ENCODE peak calls at places on chromosomes 3 and 15, in five cellular contexts. One of them, this sample, is unnamed.

GRCh38 chr3:110234831-110235230 is 836.8 kb upstream of the NECTIN3 start:
- DNase-seq in stimulated activated effector memory CD8-positive, alpha-beta T cell treated with anti-CD3 and anti-CD28 coated beads, Interleukin-12 subunit alpha, Interleukin-12 subunit beta, amount 100 ng/mL, for 72 hours: no peak
- DNase-seq in activated T-helper 9 cell treated with anti-CD3 and anti-CD28 coated beads, Interleukin-2, amount 50 U/mL, for 16 hours: no peak
- DNase-seq in T1000: no peak
- DNase-seq in SW480: no peak
- DNase-seq in this sample: no peak

GRCh38 chr3:52397676-52398399 is 47.1 kb downstream of the SEMA3G start:
- DNase-seq in stimulated activated effector memory CD8-positive, alpha-beta T cell treated with anti-CD3 and anti-CD28 coated beads, Interleukin-12 subunit alpha, Interleukin-12 subunit beta, amount 100 ng/mL, for 72 hours: no peak
- DNase-seq in activated T-helper 9 cell treated with anti-CD3 and anti-CD28 coated beads, Interleukin-2, amount 50 U/mL, for 16 hours: no peak
- DNase-seq in T1000: no peak
- DNase-seq in SW480: no peak
- DNase-seq in this sample: no peak

GRCh38 chr15:68365140-68365745 is 66.7 kb downstream of the ITGA11 start:
- DNase-seq in stimulated activated effector memory CD8-positive, alpha-beta T cell treated with anti-CD3 and anti-CD28 coated beads, Interleukin-12 subunit alpha, Interleukin-12 subunit beta, amount 100 ng/mL, for 72 hours: no peak
- DNase-seq in activated T-helper 9 cell treated with anti-CD3 and anti-CD28 coated beads, Interleukin-2, amount 50 U/mL, for 16 hours: no peak
- DNase-seq in T1000: no peak
- DNase-seq in SW480: no peak
- DNase-seq in this sample: no peak

GRCh38 chr3:180980612-180981011 is 8.9 kb downstream of the DNAJC19 start:
- DNase-seq in stimulated activated effector memory CD8-positive, alpha-beta T cell treated with anti-CD3 and anti-CD28 coated beads, Interleukin-12 subunit alpha, Interleukin-12 subunit beta, amount 100 ng/mL, for 72 hours: no peak
- DNase-seq in activated T-helper 9 cell treated with anti-CD3 and anti-CD28 coated beads, Interleukin-2, amount 50 U/mL, for 16 hours: no peak
- DNase-seq in T1000: no peak
- DNase-seq in SW480: no peak
- DNase-seq in this sample: no peak

GRCh38 chr15:71186267-71186666 is 71.0 kb downstream of the THSD4 start:
- DNase-seq in stimulated activated effector memory CD8-positive, alpha-beta T cell treated with anti-CD3 and anti-CD28 coated beads, Interleukin-12 subunit alpha, Interleukin-12 subunit beta, amount 100 ng/mL, for 72 hours: no peak
- DNase-seq in activated T-helper 9 cell treated with anti-CD3 and anti-CD28 coated beads, Interleukin-2, amount 50 U/mL, for 16 hours: no peak
- DNase-seq in T1000: no peak
- DNase-seq in SW480: no peak
- DNase-seq in this sample: no peak

GRCh38 chr15:48358681-48359152 is 27.5 kb downstream of the DUT start:
- DNase-seq in stimulated activated effector memory CD8-positive, alpha-beta T cell treated with anti-CD3 and anti-CD28 coated beads, Interleukin-12 subunit alpha, Interleukin-12 subunit beta, amount 100 ng/mL, for 72 hours: no peak
- DNase-seq in activated T-helper 9 cell treated with anti-CD3 and anti-CD28 coated beads, Interleukin-2, amount 50 U/mL, for 16 hours: no peak
- DNase-seq in T1000: no peak
- DNase-seq in SW480: no peak
- DNase-seq in this sample: peak

GRCh38 chr3:172311217-172311616 is 137.0 kb downstream of the GHSR start:
- DNase-seq in stimulated activated effector memory CD8-positive, alpha-beta T cell treated with anti-CD3 and anti-CD28 coated beads, Interleukin-12 subunit alpha, Interleukin-12 subunit beta, amount 100 ng/mL, for 72 hours: no peak
- DNase-seq in activated T-helper 9 cell treated with anti-CD3 and anti-CD28 coated beads, Interleukin-2, amount 50 U/mL, for 16 hours: no peak
- DNase-seq in T1000: no peak
- DNase-seq in SW480: no peak
- DNase-seq in this sample: no peak

GRCh38 chr3:194273396-194274310 is 77.5 kb downstream of the CPN2 start:
- DNase-seq in stimulated activated effector memory CD8-positive, alpha-beta T cell treated with anti-CD3 and anti-CD28 coated beads, Interleukin-12 subunit alpha, Interleukin-12 subunit beta, amount 100 ng/mL, for 72 hours: no peak
- DNase-seq in activated T-helper 9 cell treated with anti-CD3 and anti-CD28 coated beads, Interleukin-2, amount 50 U/mL, for 16 hours: no peak
- DNase-seq in T1000: no peak
- DNase-seq in SW480: no peak
- DNase-seq in this sample: no peak

GRCh38 chr3:24137958-24138875 is 193.1 kb downstream of the NR1D2 start:
- DNase-seq in stimulated activated effector memory CD8-positive, alpha-beta T cell treated with anti-CD3 and anti-CD28 coated beads, Interleukin-12 subunit alpha, Interleukin-12 subunit beta, amount 100 ng/mL, for 72 hours: no peak
- DNase-seq in activated T-helper 9 cell treated with anti-CD3 and anti-CD28 coated beads, Interleukin-2, amount 50 U/mL, for 16 hours: no peak
- DNase-seq in T1000: no peak
- DNase-seq in SW480: no peak
- DNase-seq in this sample: no peak

GRCh38 chr3:147613710-147614109 is 204.5 kb downstream of the ZIC1 start:
- DNase-seq in stimulated activated effector memory CD8-positive, alpha-beta T cell treated with anti-CD3 and anti-CD28 coated beads, Interleukin-12 subunit alpha, Interleukin-12 subunit beta, amount 100 ng/mL, for 72 hours: no peak
- DNase-seq in activated T-helper 9 cell treated with anti-CD3 and anti-CD28 coated beads, Interleukin-2, amount 50 U/mL, for 16 hours: no peak
- DNase-seq in T1000: no peak
- DNase-seq in SW480: no peak
- DNase-seq in this sample: no peak

GRCh38 chr15:35437157-35437556 is 108.8 kb downstream of the DPH6 start:
- DNase-seq in stimulated activated effector memory CD8-positive, alpha-beta T cell treated with anti-CD3 and anti-CD28 coated beads, Interleukin-12 subunit alpha, Interleukin-12 subunit beta, amount 100 ng/mL, for 72 hours: no peak
- DNase-seq in activated T-helper 9 cell treated with anti-CD3 and anti-CD28 coated beads, Interleukin-2, amount 50 U/mL, for 16 hours: no peak
- DNase-seq in T1000: no peak
- DNase-seq in SW480: no peak
- DNase-seq in this sample: peak

GRCh38 chr3:128282392-128283196 is 129.3 kb downstream of the EEFSEC start:
- DNase-seq in stimulated activated effector memory CD8-positive, alpha-beta T cell treated with anti-CD3 and anti-CD28 coated beads, Interleukin-12 subunit alpha, Interleukin-12 subunit beta, amount 100 ng/mL, for 72 hours: no peak
- DNase-seq in activated T-helper 9 cell treated with anti-CD3 and anti-CD28 coated beads, Interleukin-2, amount 50 U/mL, for 16 hours: no peak
- DNase-seq in T1000: no peak
- DNase-seq in SW480: no peak
- DNase-seq in this sample: no peak

GRCh38 chr3:188266581-188267274 is 112.8 kb downstream of the LPP start:
- DNase-seq in stimulated activated effector memory CD8-positive, alpha-beta T cell treated with anti-CD3 and anti-CD28 coated beads, Interleukin-12 subunit alpha, Interleukin-12 subunit beta, amount 100 ng/mL, for 72 hours: no peak
- DNase-seq in activated T-helper 9 cell treated with anti-CD3 and anti-CD28 coated beads, Interleukin-2, amount 50 U/mL, for 16 hours: no peak
- DNase-seq in T1000: no peak
- DNase-seq in SW480: no peak
- DNase-seq in this sample: no peak

GRCh38 chr3:15563190-15563589 is 38.2 kb downstream of the HACL1 start:
- DNase-seq in stimulated activated effector memory CD8-positive, alpha-beta T cell treated with anti-CD3 and anti-CD28 coated beads, Interleukin-12 subunit alpha, Interleukin-12 subunit beta, amount 100 ng/mL, for 72 hours: no peak
- DNase-seq in activated T-helper 9 cell treated with anti-CD3 and anti-CD28 coated beads, Interleukin-2, amount 50 U/mL, for 16 hours: no peak
- DNase-seq in T1000: no peak
- DNase-seq in SW480: no peak
- DNase-seq in this sample: no peak

GRCh38 chr3:65944252-65944651 is 94.5 kb downstream of the MAGI1 start:
- DNase-seq in stimulated activated effector memory CD8-positive, alpha-beta T cell treated with anti-CD3 and anti-CD28 coated beads, Interleukin-12 subunit alpha, Interleukin-12 subunit beta, amount 100 ng/mL, for 72 hours: no peak
- DNase-seq in activated T-helper 9 cell treated with anti-CD3 and anti-CD28 coated beads, Interleukin-2, amount 50 U/mL, for 16 hours: no peak
- DNase-seq in T1000: no peak
- DNase-seq in SW480: no peak
- DNase-seq in this sample: no peak

GRCh38 chr3:159928692-159929091 is 59.9 kb upstream of the IL12A start:
- DNase-seq in stimulated activated effector memory CD8-positive, alpha-beta T cell treated with anti-CD3 and anti-CD28 coated beads, Interleukin-12 subunit alpha, Interleukin-12 subunit beta, amount 100 ng/mL, for 72 hours: no peak
- DNase-seq in activated T-helper 9 cell treated with anti-CD3 and anti-CD28 coated beads, Interleukin-2, amount 50 U/mL, for 16 hours: no peak
- DNase-seq in T1000: peak
- DNase-seq in SW480: peak
- DNase-seq in this sample: no peak

GRCh38 chr3:9497821-9498565 is 55.6 kb downstream of the LHFPL4 start:
- DNase-seq in stimulated activated effector memory CD8-positive, alpha-beta T cell treated with anti-CD3 and anti-CD28 coated beads, Interleukin-12 subunit alpha, Interleukin-12 subunit beta, amount 100 ng/mL, for 72 hours: no peak
- DNase-seq in activated T-helper 9 cell treated with anti-CD3 and anti-CD28 coated beads, Interleukin-2, amount 50 U/mL, for 16 hours: no peak
- DNase-seq in T1000: peak
- DNase-seq in SW480: peak
- DNase-seq in this sample: no peak

GRCh38 chr3:99852851-99853250 is 35.2 kb downstream of the CMSS1 start:
- DNase-seq in stimulated activated effector memory CD8-positive, alpha-beta T cell treated with anti-CD3 and anti-CD28 coated beads, Interleukin-12 subunit alpha, Interleukin-12 subunit beta, amount 100 ng/mL, for 72 hours: no peak
- DNase-seq in activated T-helper 9 cell treated with anti-CD3 and anti-CD28 coated beads, Interleukin-2, amount 50 U/mL, for 16 hours: no peak
- DNase-seq in T1000: no peak
- DNase-seq in SW480: no peak
- DNase-seq in this sample: no peak

GRCh38 chr15:52078197-52078875 is 34.2 kb downstream of the BCL2L10 start:
- DNase-seq in stimulated activated effector memory CD8-positive, alpha-beta T cell treated with anti-CD3 and anti-CD28 coated beads, Interleukin-12 subunit alpha, Interleukin-12 subunit beta, amount 100 ng/mL, for 72 hours: no peak
- DNase-seq in activated T-helper 9 cell treated with anti-CD3 and anti-CD28 coated beads, Interleukin-2, amount 50 U/mL, for 16 hours: no peak
- DNase-seq in T1000: no peak
- DNase-seq in SW480: no peak
- DNase-seq in this sample: no peak

GRCh38 chr3:126270145-126270811 is 86.9 kb downstream of the KLF15 start:
- DNase-seq in stimulated activated effector memory CD8-positive, alpha-beta T cell treated with anti-CD3 and anti-CD28 coated beads, Interleukin-12 subunit alpha, Interleukin-12 subunit beta, amount 100 ng/mL, for 72 hours: no peak
- DNase-seq in activated T-helper 9 cell treated with anti-CD3 and anti-CD28 coated beads, Interleukin-2, amount 50 U/mL, for 16 hours: no peak
- DNase-seq in T1000: no peak
- DNase-seq in SW480: no peak
- DNase-seq in this sample: no peak

GRCh38 chr15:31511707-31512310 is 185.2 kb downstream of the KLF13 start:
- DNase-seq in stimulated activated effector memory CD8-positive, alpha-beta T cell treated with anti-CD3 and anti-CD28 coated beads, Interleukin-12 subunit alpha, Interleukin-12 subunit beta, amount 100 ng/mL, for 72 hours: no peak
- DNase-seq in activated T-helper 9 cell treated with anti-CD3 and anti-CD28 coated beads, Interleukin-2, amount 50 U/mL, for 16 hours: peak
- DNase-seq in T1000: no peak
- DNase-seq in SW480: no peak
- DNase-seq in this sample: no peak

GRCh38 chr3:16513141-16514020 is at the start of gene RFTN1:
- DNase-seq in stimulated activated effector memory CD8-positive, alpha-beta T cell treated with anti-CD3 and anti-CD28 coated beads, Interleukin-12 subunit alpha, Interleukin-12 subunit beta, amount 100 ng/mL, for 72 hours: peak
- DNase-seq in activated T-helper 9 cell treated with anti-CD3 and anti-CD28 coated beads, Interleukin-2, amount 50 U/mL, for 16 hours: peak
- DNase-seq in T1000: peak
- DNase-seq in SW480: peak
- DNase-seq in this sample: peak

GRCh38 chr3:50028336-50028735 is 60.4 kb upstream of the RBM5 start:
- DNase-seq in stimulated activated effector memory CD8-positive, alpha-beta T cell treated with anti-CD3 and anti-CD28 coated beads, Interleukin-12 subunit alpha, Interleukin-12 subunit beta, amount 100 ng/mL, for 72 hours: no peak
- DNase-seq in activated T-helper 9 cell treated with anti-CD3 and anti-CD28 coated beads, Interleukin-2, amount 50 U/mL, for 16 hours: no peak
- DNase-seq in T1000: no peak
- DNase-seq in SW480: no peak
- DNase-seq in this sample: no peak

GRCh38 chr15:83926116-83926515 is 272.2 kb downstream of the ADAMTSL3 start:
- DNase-seq in stimulated activated effector memory CD8-positive, alpha-beta T cell treated with anti-CD3 and anti-CD28 coated beads, Interleukin-12 subunit alpha, Interleukin-12 subunit beta, amount 100 ng/mL, for 72 hours: no peak
- DNase-seq in activated T-helper 9 cell treated with anti-CD3 and anti-CD28 coated beads, Interleukin-2, amount 50 U/mL, for 16 hours: no peak
- DNase-seq in T1000: no peak
- DNase-seq in SW480: no peak
- DNase-seq in this sample: no peak

GRCh38 chr15:100201376-100202280 is 140.1 kb downstream of the ADAMTS17 start:
- DNase-seq in stimulated activated effector memory CD8-positive, alpha-beta T cell treated with anti-CD3 and anti-CD28 coated beads, Interleukin-12 subunit alpha, Interleukin-12 subunit beta, amount 100 ng/mL, for 72 hours: no peak
- DNase-seq in activated T-helper 9 cell treated with anti-CD3 and anti-CD28 coated beads, Interleukin-2, amount 50 U/mL, for 16 hours: no peak
- DNase-seq in T1000: no peak
- DNase-seq in SW480: peak
- DNase-seq in this sample: no peak

GRCh38 chr3:56622381-56622780 is 60.7 kb downstream of the TASOR start:
- DNase-seq in stimulated activated effector memory CD8-positive, alpha-beta T cell treated with anti-CD3 and anti-CD28 coated beads, Interleukin-12 subunit alpha, Interleukin-12 subunit beta, amount 100 ng/mL, for 72 hours: no peak
- DNase-seq in activated T-helper 9 cell treated with anti-CD3 and anti-CD28 coated beads, Interleukin-2, amount 50 U/mL, for 16 hours: no peak
- DNase-seq in T1000: no peak
- DNase-seq in SW480: no peak
- DNase-seq in this sample: no peak